ENCODE peak calls at places on chromosomes 5 and 9, in six cellular contexts. One of them, this sample, is unnamed.

GRCh38 chr9:96121162-96121561 is 180.8 kb downstream of the HSD17B3 start:
- DNase-seq in tibial artery: no peak
- DNase-seq in heart left ventricle: no peak
- DNase-seq in fibroblast of lung: peak; percentile 40
- DNase-seq in IMR-90: no peak
- DNase-seq in PC-9: no peak
- DNase-seq in this sample: no peak

GRCh38 chr9:27527702-27528277 is 1.8 kb downstream of the MOB3B start:
- DNase-seq in tibial artery: no peak
- DNase-seq in IMR-90: no peak
- DNase-seq in fibroblast of lung: no peak
- DNase-seq in PC-9: no peak
- DNase-seq in heart left ventricle: no peak
- DNase-seq in this sample: no peak

GRCh38 chr9:98551511-98552286 is 157.0 kb downstream of the GABBR2 start:
- DNase-seq in tibial artery: no peak
- DNase-seq in heart left ventricle: no peak
- DNase-seq in fibroblast of lung: peak; percentile 99
- DNase-seq in PC-9: peak; percentile 92
- DNase-seq in IMR-90: peak; percentile 97
- DNase-seq in this sample: no peak

GRCh38 chr5:121525731-121526130 is 326.0 kb upstream of the FTMT start:
- DNase-seq in fibroblast of lung: no peak
- DNase-seq in IMR-90: no peak
- DNase-seq in tibial artery: no peak
- DNase-seq in heart left ventricle: no peak
- DNase-seq in PC-9: no peak
- DNase-seq in this sample: no peak

GRCh38 chr9:129494113-129494789 is 126.7 kb downstream of the C9orf50 start:
- DNase-seq in tibial artery: no peak
- DNase-seq in heart left ventricle: no peak
- DNase-seq in fibroblast of lung: no peak
- DNase-seq in IMR-90: no peak
- DNase-seq in PC-9: peak; percentile 66
- DNase-seq in this sample: no peak

GRCh38 chr9:98191615-98192502 is 578 bp downstream of the CORO2A start:
- DNase-seq in fibroblast of lung: no peak
- DNase-seq in IMR-90: no peak
- DNase-seq in PC-9: no peak
- DNase-seq in heart left ventricle: no peak
- DNase-seq in tibial artery: no peak
- DNase-seq in this sample: no peak

GRCh38 chr5:92749943-92750342 is 831.1 kb downstream of the NR2F1-AS1 start:
- DNase-seq in fibroblast of lung: peak; percentile 76
- DNase-seq in heart left ventricle: no peak
- DNase-seq in IMR-90: peak; percentile 64
- DNase-seq in tibial artery: no peak
- DNase-seq in PC-9: no peak
- DNase-seq in this sample: no peak

GRCh38 chr5:133746834-133747233 is 134.5 kb upstream of the FSTL4 start:
- DNase-seq in IMR-90: no peak
- DNase-seq in PC-9: no peak
- DNase-seq in tibial artery: no peak
- DNase-seq in fibroblast of lung: no peak
- DNase-seq in heart left ventricle: no peak
- DNase-seq in this sample: no peak

GRCh38 chr5:15835514-15835913 is 335.5 kb downstream of the FBXL7 start:
- DNase-seq in IMR-90: peak; percentile 38
- DNase-seq in heart left ventricle: no peak
- DNase-seq in fibroblast of lung: peak; percentile 48
- DNase-seq in PC-9: no peak
- DNase-seq in tibial artery: no peak
- DNase-seq in this sample: no peak

GRCh38 chr5:91123291-91123690 is 259.8 kb downstream of the ARRDC3 start:
- DNase-seq in fibroblast of lung: no peak
- DNase-seq in tibial artery: no peak
- DNase-seq in IMR-90: no peak
- DNase-seq in heart left ventricle: no peak
- DNase-seq in PC-9: no peak
- DNase-seq in this sample: no peak

GRCh38 chr5:161546463-161547301 is at the start of gene GABRB2:
- DNase-seq in tibial artery: no peak
- DNase-seq in heart left ventricle: no peak
- DNase-seq in fibroblast of lung: peak; percentile 16
- DNase-seq in PC-9: no peak
- DNase-seq in IMR-90: no peak
- DNase-seq in this sample: no peak

GRCh38 chr5:158376679-158377078 is 517.7 kb upstream of the CLINT1 start:
- DNase-seq in PC-9: no peak
- DNase-seq in heart left ventricle: no peak
- DNase-seq in fibroblast of lung: no peak
- DNase-seq in IMR-90: no peak
- DNase-seq in tibial artery: no peak
- DNase-seq in this sample: no peak

GRCh38 chr5:10446490-10446889 is 4.8 kb downstream of the ROPN1L start:
- DNase-seq in tibial artery: no peak
- DNase-seq in heart left ventricle: no peak
- DNase-seq in fibroblast of lung: no peak
- DNase-seq in IMR-90: no peak
- DNase-seq in PC-9: no peak
- DNase-seq in this sample: no peak

GRCh38 chr9:4862506-4863250 is 69.9 kb downstream of the RCL1 start:
- DNase-seq in PC-9: no peak
- DNase-seq in tibial artery: no peak
- DNase-seq in heart left ventricle: no peak
- DNase-seq in fibroblast of lung: no peak
- DNase-seq in IMR-90: peak; percentile 51
- DNase-seq in this sample: no peak

GRCh38 chr5:151150484-151151262 is 6.9 kb downstream of the ANXA6 start:
- DNase-seq in heart left ventricle: no peak
- DNase-seq in fibroblast of lung: peak; percentile 21
- DNase-seq in PC-9: no peak
- DNase-seq in tibial artery: no peak
- DNase-seq in IMR-90: peak; percentile 47
- DNase-seq in this sample: no peak

GRCh38 chr5:14706615-14707021 is 42.1 kb downstream of the OTULIN start:
- DNase-seq in tibial artery: no peak
- DNase-seq in heart left ventricle: no peak
- DNase-seq in PC-9: no peak
- DNase-seq in fibroblast of lung: peak; percentile 72
- DNase-seq in IMR-90: peak; percentile 79
- DNase-seq in this sample: peak; percentile 58

GRCh38 chr5:151670953-151671636 is 15.6 kb downstream of the SPARC start:
- DNase-seq in fibroblast of lung: peak; percentile 53
- DNase-seq in IMR-90: peak; percentile 61
- DNase-seq in heart left ventricle: no peak
- DNase-seq in tibial artery: peak; percentile 94
- DNase-seq in PC-9: no peak
- DNase-seq in this sample: no peak

GRCh38 chr5:146720132-146720531 is 158.4 kb downstream of the PPP2R2B start:
- DNase-seq in PC-9: no peak
- DNase-seq in fibroblast of lung: no peak
- DNase-seq in tibial artery: no peak
- DNase-seq in heart left ventricle: no peak
- DNase-seq in IMR-90: no peak
- DNase-seq in this sample: no peak

GRCh38 chr9:33320568-33321261 is 30.4 kb downstream of the NFX1 start:
- DNase-seq in fibroblast of lung: peak; percentile 95
- DNase-seq in PC-9: peak; percentile 90
- DNase-seq in tibial artery: no peak
- DNase-seq in heart left ventricle: no peak
- DNase-seq in IMR-90: peak; percentile 98
- DNase-seq in this sample: peak; percentile 82

GRCh38 chr9:5762421-5762820 is 70.5 kb downstream of the ERMP1 start:
- DNase-seq in PC-9: no peak
- DNase-seq in IMR-90: peak; percentile 54
- DNase-seq in tibial artery: no peak
- DNase-seq in fibroblast of lung: no peak
- DNase-seq in heart left ventricle: no peak
- DNase-seq in this sample: no peak

GRCh38 chr5:72178910-72179815 is 71.9 kb downstream of the MAP1B start:
- DNase-seq in heart left ventricle: peak; percentile 60
- DNase-seq in fibroblast of lung: peak; percentile 94
- DNase-seq in IMR-90: peak; percentile 91
- DNase-seq in PC-9: peak; percentile 66
- DNase-seq in tibial artery: peak; percentile 89
- DNase-seq in this sample: no peak

GRCh38 chr5:84242286-84242685 is 142.4 kb downstream of the EDIL3 start:
- DNase-seq in PC-9: no peak
- DNase-seq in fibroblast of lung: peak; percentile 94
- DNase-seq in heart left ventricle: no peak
- DNase-seq in IMR-90: peak; percentile 86
- DNase-seq in tibial artery: no peak
- DNase-seq in this sample: no peak

GRCh38 chr9:37383876-37384715 is 38.4 kb upstream of the GRHPR start:
- DNase-seq in tibial artery: no peak
- DNase-seq in IMR-90: no peak
- DNase-seq in heart left ventricle: no peak
- DNase-seq in PC-9: no peak
- DNase-seq in fibroblast of lung: no peak
- DNase-seq in this sample: no peak

GRCh38 chr9:18601956-18602355 is 128.0 kb downstream of the ADAMTSL1 start:
- DNase-seq in tibial artery: no peak
- DNase-seq in PC-9: no peak
- DNase-seq in IMR-90: peak; percentile 39
- DNase-seq in fibroblast of lung: peak; percentile 27
- DNase-seq in heart left ventricle: no peak
- DNase-seq in this sample: no peak

DNA sequence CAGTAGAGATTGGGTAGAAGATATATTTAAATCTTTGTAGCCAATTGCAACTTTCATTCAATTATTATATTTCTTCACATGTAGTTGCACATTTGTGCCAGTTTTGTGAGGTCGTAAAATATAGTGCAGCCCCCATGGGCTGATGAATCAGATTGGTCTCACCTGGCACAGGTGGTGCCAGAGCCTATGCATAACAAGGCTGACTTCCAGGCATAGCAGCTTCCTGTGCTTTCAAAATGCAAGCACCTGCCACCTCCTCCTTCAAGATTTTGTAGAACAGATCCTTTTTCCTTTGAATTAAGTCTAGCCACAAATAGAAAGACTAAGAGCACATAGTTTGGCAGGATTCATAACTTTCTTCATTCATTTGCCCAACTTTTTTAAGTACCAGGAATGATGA is 87.1 kb downstream of the STARD4 start:
- DNase-seq in fibroblast of lung: no peak
- DNase-seq in heart left ventricle: no peak
- DNase-seq in PC-9: no peak
- DNase-seq in IMR-90: no peak
- DNase-seq in tibial artery: no peak
- DNase-seq in this sample: no peak
- H3K4me3 ChIP-seq in fibroblast of lung: no peak overlapping the region
- H3K4me3 ChIP-seq in heart left ventricle: no peak overlapping the region
- H3K4me3 ChIP-seq in PC-9: no peak overlapping the region
- H3K4me3 ChIP-seq in IMR-90: no peak overlapping the region
- H3K4me3 ChIP-seq in tibial artery: no peak overlapping the region
- H3K4me3 ChIP-seq in this sample: no peak overlapping the region

GRCh38 chr5:66820630-66821207 is 224.5 kb downstream of the MAST4 start:
- DNase-seq in fibroblast of lung: no peak
- DNase-seq in PC-9: no peak
- DNase-seq in tibial artery: no peak
- DNase-seq in heart left ventricle: no peak
- DNase-seq in IMR-90: no peak
- DNase-seq in this sample: no peak

GRCh38 chr5:66821626-66822429 is 225.6 kb downstream of the MAST4 start:
- DNase-seq in tibial artery: no peak
- DNase-seq in IMR-90: no peak
- DNase-seq in PC-9: no peak
- DNase-seq in heart left ventricle: no peak
- DNase-seq in fibroblast of lung: no peak
- DNase-seq in this sample: no peak

GRCh38 chr5:66814146-66814991 is 218.2 kb downstream of the MAST4 start:
- DNase-seq in heart left ventricle: no peak
- DNase-seq in PC-9: no peak
- DNase-seq in IMR-90: peak; percentile 63
- DNase-seq in tibial artery: no peak
- DNase-seq in fibroblast of lung: peak; percentile 34
- DNase-seq in this sample: no peak

GRCh38 chr5:66818304-66818934 is 222.2 kb downstream of the MAST4 start:
- DNase-seq in fibroblast of lung: no peak
- DNase-seq in heart left ventricle: no peak
- DNase-seq in IMR-90: no peak
- DNase-seq in PC-9: no peak
- DNase-seq in tibial artery: no peak
- DNase-seq in this sample: no peak

GRCh38 chr5:66818935-66819328 is 222.7 kb downstream of the MAST4 start:
- DNase-seq in PC-9: no peak
- DNase-seq in tibial artery: no peak
- DNase-seq in IMR-90: no peak
- DNase-seq in fibroblast of lung: no peak
- DNase-seq in heart left ventricle: no peak
- DNase-seq in this sample: no peak
- H3K36me3 ChIP-seq in PC-9: no peaks in the 10 kb centered on the region
- H3K36me3 ChIP-seq in tibial artery: no peaks in the 10 kb centered on the region
- H3K36me3 ChIP-seq in IMR-90: no peaks in the 10 kb centered on the region
- H3K36me3 ChIP-seq in fibroblast of lung: no peaks in the 10 kb centered on the region
- H3K36me3 ChIP-seq in heart left ventricle: no peaks in the 10 kb centered on the region
- H3K36me3 ChIP-seq in this sample: no peaks in the 10 kb centered on the region

GRCh38 chr9:21155501-21155900 is 11.0 kb downstream of the IFNA21 start:
- DNase-seq in PC-9: no peak
- DNase-seq in tibial artery: no peak
- DNase-seq in IMR-90: no peak
- DNase-seq in fibroblast of lung: peak; percentile 5
- DNase-seq in heart left ventricle: no peak
- DNase-seq in this sample: no peak

GRCh38 chr9:21153688-21154608 is 12.3 kb upstream of the IFNW1 start:
- DNase-seq in PC-9: no peak
- DNase-seq in heart left ventricle: no peak
- DNase-seq in tibial artery: no peak
- DNase-seq in fibroblast of lung: peak; percentile 22
- DNase-seq in IMR-90: peak; percentile 1
- DNase-seq in this sample: no peak
- TF ChIP-seq CTCF in PC-9: no peak
- TF ChIP-seq CTCF in heart left ventricle: no peak
- TF ChIP-seq CTCF in tibial artery: no peak
- TF ChIP-seq CTCF in fibroblast of lung: no peak
- TF ChIP-seq CTCF in IMR-90: no peak
- TF ChIP-seq CTCF in this sample: no peak

DNA sequence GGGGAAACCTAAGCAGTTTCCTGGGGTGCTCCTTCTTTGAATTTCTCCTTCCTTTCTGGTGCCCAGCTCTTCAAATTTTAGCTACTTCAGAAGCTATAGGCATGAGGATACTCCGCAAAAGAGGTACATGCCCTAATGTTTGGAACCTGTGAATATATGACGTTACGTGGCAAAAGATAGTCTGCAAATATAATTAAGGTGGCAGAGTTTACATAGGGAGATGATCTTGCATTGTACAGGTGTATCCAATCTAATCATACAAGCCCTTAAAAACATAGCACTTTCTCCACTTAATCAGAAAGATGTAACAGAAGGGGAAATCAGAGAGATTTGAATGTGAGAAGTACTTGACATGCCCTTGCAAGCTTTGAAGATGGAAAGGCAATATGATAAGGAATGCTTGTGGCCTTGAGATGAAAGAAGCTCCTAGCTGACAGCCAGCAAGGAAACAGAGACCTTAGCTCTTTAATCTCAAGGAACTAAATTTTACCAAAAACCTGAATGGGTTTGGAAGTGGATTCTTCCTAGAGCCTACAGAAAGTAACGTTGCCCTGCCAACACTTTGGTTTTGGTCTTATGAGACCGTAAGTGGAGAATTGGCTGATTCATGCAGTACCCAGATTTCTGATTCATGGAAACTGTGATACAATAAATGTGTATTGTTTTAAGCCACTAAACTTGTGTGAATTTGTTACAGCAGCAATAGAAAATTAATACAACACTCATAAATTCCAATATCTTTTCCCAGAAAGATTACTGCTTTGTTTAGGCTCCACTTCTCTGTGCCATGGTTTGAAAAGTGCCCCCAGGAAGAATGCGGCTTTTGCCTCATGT is 268.4 kb downstream of the FAM170A start:
- DNase-seq in heart left ventricle: no peak
- DNase-seq in IMR-90: no peak
- DNase-seq in PC-9: no peak
- DNase-seq in fibroblast of lung: peak; percentile 2
- DNase-seq in tibial artery: no peak
- DNase-seq in this sample: no peak
- H3K4me3 ChIP-seq in heart left ventricle: no peak overlapping the region
- H3K4me3 ChIP-seq in IMR-90: no peak overlapping the region
- H3K4me3 ChIP-seq in PC-9: no peak overlapping the region
- H3K4me3 ChIP-seq in fibroblast of lung: no peak overlapping the region
- H3K4me3 ChIP-seq in tibial artery: no peak overlapping the region
- H3K4me3 ChIP-seq in this sample: no peak overlapping the region